ENCODE peak calls at places on chromosomes 6 and 20, in five cellular contexts. L is pancreas, F is fibroblast of lung, U is fibroblast of the aortic adventitia, R is ACHN. H is an unnamed sample.

GRCh38 chr6:131600696-131601095 is 27.3 kb downstream of the MED23 start:
- DNase-seq in L (no peak), F (no peak), U (no peak), R (no peak), H (no peak)

GRCh38 chr6:63504777-63505384 is 67.4 kb upstream of the LOC128125822 start:
- DNase-seq in L (no peak), F (no peak), U (no peak), R (no peak), H (peak)

GRCh38 chr6:132244744-132245143 is 156.5 kb downstream of the MOXD1 start:
- DNase-seq in L (no peak), F (no peak), U (no peak), R (no peak), H (no peak)

GRCh38 chr6:71107935-71108420 is 151.1 kb upstream of the B3GAT2 start:
- DNase-seq in L (no peak), F (peak), U (peak), R (peak), H (peak)

GRCh38 chr6:71419954-71420692 is 131.5 kb downstream of the OGFRL1 start:
- DNase-seq in L (peak), F (peak), U (no peak), R (no peak), H (no peak)

GRCh38 chr6:70327036-70327435 is 24.2 kb upstream of the COL9A1 start:
- DNase-seq in L (no peak), F (no peak), U (no peak), R (no peak), H (no peak)

GRCh38 chr20:3748073-3748472 is 15.6 kb downstream of the HSPA12B start:
- DNase-seq in L (no peak), F (no peak), U (no peak), R (no peak), H (no peak)

GRCh38 chr6:24323632-24324337 is 34.1 kb downstream of the DCDC2 start:
- DNase-seq in L (no peak), F (peak), U (no peak), R (peak), H (no peak)

GRCh38 chr6:3426091-3426780 is 30.6 kb downstream of the SLC22A23 start:
- DNase-seq in L (no peak), F (peak), U (peak), R (no peak), H (peak)

GRCh38 chr6:83908813-83909212 is 49.3 kb downstream of the CYB5R4 start:
- DNase-seq in L (no peak), F (peak), U (peak), R (no peak), H (peak)

GRCh38 chr6:104958178-104958520 is 1.2 kb downstream of the LIN28B start:
- DNase-seq in L (no peak), F (no peak), U (no peak), R (no peak), H (no peak)

GRCh38 chr6:47168176-47168575 is 126.0 kb upstream of the ADGRF1 start:
- DNase-seq in L (no peak), F (peak), U (peak), R (peak), H (peak)

GRCh38 chr6:100103936-100104335 is 109.9 kb upstream of the MCHR2 start:
- DNase-seq in L (no peak), F (peak), U (no peak), R (no peak), H (no peak)

GRCh38 chr20:44218441-44218840 is 7.9 kb upstream of the OSER1 start:
- DNase-seq in L (no peak), F (no peak), U (no peak), R (no peak), H (no peak)

GRCh38 chr6:53154794-53155193 is 6.2 kb upstream of the GCM1 start:
- DNase-seq in L (no peak), F (no peak), U (no peak), R (no peak), H (no peak)

GRCh38 chr6:130796313-130796905 is 30.8 kb upstream of the SMLR1 start:
- DNase-seq in L (no peak), F (peak), U (peak), R (no peak), H (peak)

GRCh38 chr6:135535989-135536414 is 38.5 kb upstream of the AHI1 start:
- DNase-seq in L (peak), F (peak), U (peak), R (peak), H (peak)

GRCh38 chr20:52305843-52306242 is 114.3 kb upstream of the ZFP64 start:
- DNase-seq in L (no peak), F (no peak), U (no peak), R (no peak), H (no peak)

GRCh38 chr20:44706371-44707258 is 8.6 kb upstream of the CCN5 start:
- DNase-seq in L (no peak), F (peak), U (peak), R (no peak), H (peak)

GRCh38 chr20:45934046-45934586 is 367 bp upstream of the PCIF1 start:
- DNase-seq in L (no peak), F (peak), U (peak), R (peak), H (no peak)

GRCh38 chr6:26195924-26196845 is 109.0 kb downstream of the HFE start:
- DNase-seq in L (no peak), F (no peak), U (peak), R (no peak), H (no peak)

GRCh38 chr6:7463785-7464184 is 74.2 kb downstream of the RIOK1 start:
- DNase-seq in L (no peak), F (no peak), U (peak), R (no peak), H (peak)

GRCh38 chr20:20452254-20452676 is 84.4 kb downstream of the INSM1 start:
- DNase-seq in L (no peak), F (peak), U (peak), R (no peak), H (peak)

GRCh38 chr20:31720486-31721407 is 1.9 kb downstream of the BCL2L1 start:
- DNase-seq in L (no peak), F (no peak), U (no peak), R (no peak), H (peak)

GRCh38 chr6:119308048-119308570 is 41.5 kb downstream of the MAN1A1 start:
- DNase-seq in L (no peak), F (peak), U (peak), R (peak), H (peak)

GRCh38 chr6:37222125-37222967 is 35.2 kb upstream of the TBC1D22B start:
- DNase-seq in L (peak), F (peak), U (peak), R (peak), H (peak)

GRCh38 chr20:37369846-37370245 is 23.9 kb downstream of the SRC start:
- DNase-seq in L (no peak), F (no peak), U (no peak), R (no peak), H (no peak)

GRCh38 chr20:45012682-45013302 is 46.5 kb downstream of the STK4 start:
- DNase-seq in L (no peak), F (peak), U (peak), R (peak), H (no peak)

GRCh38 chr6:169162968-169163903 is 90.4 kb downstream of the THBS2 start:
- DNase-seq in L (no peak), F (peak), U (peak), R (peak), H (peak)

GRCh38 chr20:21808863-21809664 is 103.6 kb downstream of the PAX1 start:
- DNase-seq in L (peak), F (no peak), U (peak), R (peak), H (no peak)

GRCh38 chr6:137043710-137044365 is 927 bp downstream of the IL20RA start:
- DNase-seq in L (no peak), F (peak), U (peak), R (peak), H (peak)

GRCh38 chr6:27558028-27558724 is 85.3 kb upstream of the ZNF184 start:
- DNase-seq in L (no peak), F (no peak), U (no peak), R (no peak), H (no peak)

GRCh38 chr20:24736844-24737211 is 212.2 kb upstream of the CST7 start:
- DNase-seq in L (no peak), F (no peak), U (no peak), R (no peak), H (no peak)

GRCh38 chr6:46998436-46999017 is 43.6 kb downstream of the ADGRF1 start:
- DNase-seq in L (no peak), F (peak), U (no peak), R (no peak), H (no peak)

GRCh38 chr6:46263709-46264091 is 92.9 kb upstream of the ENPP5 start:
- DNase-seq in L (no peak), F (peak), U (peak), R (no peak), H (peak)

GRCh38 chr20:10877345-10877744 is 203.5 kb upstream of the JAG1 start:
- DNase-seq in L (no peak), F (no peak), U (peak), R (no peak), H (no peak)

GRCh38 chr6:21538186-21538798 is 55.3 kb upstream of the SOX4 start:
- DNase-seq in L (no peak), F (peak), U (peak), R (no peak), H (peak)

H was measured in bronchial epithelial cell.